ENCODE peak calls at places on chromosomes 6 and 20, in four cellular contexts. G is mammary epithelial cell; X is activated CD4-positive, alpha-beta T cell treated with anti-CD3 and anti-CD28 coated beads, Interleukin-2, amount 50 U/mL, for 1 hour; M is tibial nerve. L is an unnamed sample.

GRCh38 chr20:48658198-48658476 is 169.7 kb downstream of the PREX1 start:
- DNase-seq in X (no peak), M (no peak), G (no peak), L (no peak)

GRCh38 chr6:161068296-161068695 is 76.7 kb downstream of the MAP3K4 start:
- DNase-seq in G (no peak), X (no peak), M (no peak), L (no peak)

GRCh38 chr6:79430913-79431312 is 106.3 kb downstream of the LCA5 start:
- DNase-seq in G (no peak), X (no peak), M (no peak), L (no peak)

GRCh38 chr6:77231438-77232305 is 231.6 kb downstream of the HTR1B start:
- DNase-seq in G (no peak), M (no peak), X (no peak), L (no peak)

GRCh38 chr20:13991311-13991710 is 897 bp upstream of the SEL1L2 start:
- DNase-seq in M (no peak), G (no peak), X (no peak), L (no peak)

GRCh38 chr6:4853349-4853748 is 77.1 kb downstream of the CDYL start:
- DNase-seq in G (no peak), M (no peak), X (no peak), L (no peak)

GRCh38 chr6:5540375-5540774 is 279.1 kb downstream of the FARS2 start:
- DNase-seq in G (no peak), M (no peak), X (no peak), L (no peak)

GRCh38 chr6:89787660-89788338 is 31.8 kb downstream of the MDN1 start:
- DNase-seq in X (no peak), M (no peak), G (no peak), L (no peak)

GRCh38 chr6:166588691-166589333 is 2.3 kb upstream of the RAMACL start:
- DNase-seq in X (no peak), G (no peak), M (no peak), L (no peak)

GRCh38 chr6:46095251-46095650 is 34.5 kb upstream of the ENPP4 start:
- DNase-seq in X (no peak), M (no peak), G (no peak), L (no peak)

GRCh38 chr6:128981716-128982115 is 98.8 kb downstream of the LAMA2 start:
- DNase-seq in G (peak; percentile 34), M (no peak), X (no peak), L (no peak)